ENCODE peak calls at places on chromosomes 1 and 21, in ten cellular contexts. T is HuH-7.5; L is fibroblast of pulmonary artery; Z is SHP77 treated with DMSO at 0.1 percent for 48 hours; E is HCT116; Q is naive B cell; U is stimulated activated CD4-positive, alpha-beta T cell treated with anti-CD3 and anti-CD28 coated beads, Interleukin-1b, Interleukin-23, amount 100 ng/mL, for 4 hours; P is stimulated activated CD8-positive, alpha-beta memory T cell treated with anti-CD3 and anti-CD28 coated beads, Interleukin-15, amount 100 ng/mL, for 1 hour; R is 8988T; X is activated T-cell treated with anti-CD3 and anti-CD28 coated beads for 48 hours. F is an unnamed sample.

GRCh38 chr1:46687095-46687659 is 15.5 kb downstream of the TEX38 start:
- DNase-seq in T (no peak), E (no peak), X (no peak), R (no peak), Z (peak), L (peak), U (no peak), P (no peak), Q (no peak), F (no peak)

GRCh38 chr21:44521928-44522752 is 17.9 kb downstream of the KRTAP10-1 start:
- DNase-seq in U (no peak), P (no peak), X (no peak), T (no peak), E (no peak), Z (no peak), R (no peak), Q (no peak), L (no peak), F (no peak)

GRCh38 chr1:7223334-7224080 is 438.3 kb downstream of the CAMTA1 start:
- DNase-seq in R (no peak), L (peak), Z (no peak), U (no peak), P (no peak), T (no peak), Q (no peak), E (no peak), X (no peak), F (no peak)

GRCh38 chr1:5374176-5374575 is 618.0 kb downstream of the NPHP4 start:
- DNase-seq in Z (peak), T (no peak), Q (no peak), E (no peak), U (no peak), P (no peak), R (no peak), L (no peak), X (no peak), F (no peak)

GRCh38 chr1:58727363-58727762 is 27.5 kb upstream of the MYSM1 start:
- DNase-seq in Q (no peak), Z (no peak), U (no peak), L (peak), E (peak), T (no peak), X (no peak), R (no peak), P (no peak), F (no peak)

GRCh38 chr1:109802136-109802900 is 38.6 kb upstream of the EPS8L3 start:
- DNase-seq in X (peak), E (no peak), R (no peak), Q (no peak), P (no peak), L (no peak), Z (no peak), T (no peak), U (peak), F (no peak)

GRCh38 chr1:163144418-163144817 is 58.3 kb downstream of the RGS5 start:
- DNase-seq in U (no peak), Q (no peak), T (no peak), L (peak), R (no peak), Z (no peak), X (no peak), E (no peak), P (no peak), F (no peak)

GRCh38 chr1:27592600-27593340 is 11.2 kb downstream of the AHDC1 start:
- DNase-seq in L (no peak), E (no peak), P (no peak), Q (no peak), Z (no peak), T (no peak), R (no peak), X (no peak), U (no peak), F (no peak)

GRCh38 chr1:214637722-214638473 is 34.9 kb downstream of the CENPF start:
- DNase-seq in X (no peak), P (no peak), E (peak), U (peak), L (peak), R (no peak), Z (no peak), Q (no peak), T (no peak), F (peak)

GRCh38 chr21:39332175-39332574 is 16.7 kb downstream of the HMGN1 start:
- DNase-seq in T (no peak), R (no peak), L (no peak), E (no peak), X (no peak), P (no peak), U (no peak), Q (no peak), Z (no peak), F (no peak)

GRCh38 chr1:209595032-209595431 is 11.5 kb downstream of the CAMK1G start:
- DNase-seq in U (no peak), L (no peak), P (no peak), X (no peak), R (no peak), Z (no peak), T (no peak), Q (no peak), E (no peak), F (no peak)

GRCh38 chr1:240719953-240720700 is 108.2 kb upstream of the GREM2 start:
- DNase-seq in U (no peak), Z (no peak), R (no peak), P (no peak), Q (no peak), E (no peak), L (no peak), X (no peak), T (no peak), F (no peak)

F was measured in NAMALWA.